ENCODE peak calls at places on chromosomes 16 and 17, in ten cellular contexts. T, Z, I, W, P, A, E, U, V and F are unnamed samples.

GRCh38 chr17:3796110-3796821 is 4.7 kb downstream of the ITGAE start:
- DNase-seq in Z (no peak), W (no peak), V (no peak), A (no peak), T (no peak), E (no peak), I (no peak), U (no peak), P (peak), F (no peak)

GRCh38 chr16:26642047-26642664 is 424.6 kb upstream of the C16orf82 start:
- DNase-seq in E (no peak), W (no peak), T (no peak), A (no peak), U (no peak), Z (no peak), I (no peak), V (no peak), P (no peak), F (no peak)

GRCh38 chr16:63787014-63787413 is 1334.8 kb downstream of the CDH11 start:
- DNase-seq in V (no peak), E (no peak), Z (no peak), A (no peak), T (no peak), I (peak), P (no peak), U (no peak), W (peak), F (no peak)

GRCh38 chr16:35753559-35754390 is 2294.4 kb downstream of the TP53TG3F start:
- DNase-seq in A (no peak), V (no peak), E (no peak), W (no peak), P (no peak), I (no peak), T (no peak), Z (no peak), U (no peak), F (no peak)

GRCh38 chr16:83651871-83652270 is 155.9 kb upstream of the HSBP1 start:
- DNase-seq in Z (no peak), W (no peak), V (no peak), U (no peak), T (peak), A (no peak), P (no peak), I (no peak), E (peak), F (no peak)

GRCh38 chr17:40106760-40107265 is 6.4 kb upstream of the NR1D1 start:
- DNase-seq in T (no peak), A (peak), U (no peak), Z (no peak), W (no peak), I (no peak), E (peak), P (no peak), V (no peak), F (no peak)

GRCh38 chr17:29369831-29370735 is 20.1 kb upstream of the TAOK1 start:
- DNase-seq in V (peak), I (no peak), P (peak), T (peak), U (peak), W (peak), Z (peak), A (peak), E (peak), F (no peak)

GRCh38 chr17:836154-836553 is 54.0 kb downstream of the MRM3 start:
- DNase-seq in V (no peak), E (peak), U (no peak), P (no peak), I (no peak), T (no peak), W (peak), A (no peak), Z (peak), F (no peak)

GRCh38 chr17:78144736-78145641 is 1.2 kb upstream of the C17orf99 start:
- DNase-seq in W (no peak), V (no peak), P (peak), E (no peak), U (no peak), I (no peak), T (no peak), A (peak), Z (no peak), F (peak)

GRCh38 chr16:3283525-3284447 is 495 bp downstream of the ZNF263 start:
- DNase-seq in A (peak), W (peak), E (no peak), T (no peak), U (no peak), I (no peak), V (no peak), P (no peak), Z (no peak), F (no peak)

GRCh38 chr16:23879735-23880373 is 44.1 kb downstream of the PRKCB start:
- DNase-seq in E (no peak), W (no peak), A (no peak), P (no peak), V (no peak), Z (no peak), T (no peak), U (no peak), I (no peak), F (no peak)

GRCh38 chr17:1726626-1727257 is 2.2 kb downstream of the WDR81 start:
- DNase-seq in A (peak), W (no peak), I (no peak), U (no peak), Z (no peak), P (no peak), E (no peak), V (no peak), T (no peak), F (no peak)

GRCh38 chr16:50858877-50859627 is 117.2 kb downstream of the CYLD start:
- DNase-seq in V (no peak), Z (no peak), A (no peak), P (no peak), E (no peak), U (no peak), T (no peak), W (no peak), I (no peak), F (no peak)

GRCh38 chr16:81779540-81780320 is 639 bp downstream of the PLCG2 start:
- DNase-seq in U (no peak), P (peak), W (no peak), E (no peak), I (no peak), Z (no peak), A (no peak), T (no peak), V (peak), F (peak)

GRCh38 chr16:29674188-29674587 is 4.8 kb upstream of the QPRT start:
- DNase-seq in E (no peak), P (no peak), T (no peak), I (no peak), V (no peak), Z (no peak), U (no peak), W (no peak), A (peak), F (peak)

GRCh38 chr17:40551091-40551873 is 14.0 kb downstream of the CCR7 start:
- DNase-seq in E (peak), A (peak), V (peak), P (peak), I (no peak), T (no peak), U (no peak), W (peak), Z (peak), F (peak)

GRCh38 chr16:71172808-71173207 is 57.7 kb downstream of the HYDIN start:
- DNase-seq in W (no peak), A (no peak), T (no peak), I (no peak), Z (no peak), V (no peak), E (no peak), U (no peak), P (no peak), F (no peak)

GRCh38 chr16:65510850-65511249 is 389.0 kb upstream of the CDH11 start:
- DNase-seq in A (no peak), T (no peak), V (no peak), W (peak), E (no peak), P (no peak), I (no peak), Z (no peak), U (no peak), F (no peak)

GRCh38 chr17:39194985-39195524 is 2.4 kb downstream of the CACNB1 start:
- DNase-seq in T (no peak), U (no peak), W (no peak), P (no peak), E (no peak), Z (no peak), V (no peak), I (no peak), A (no peak), F (no peak)

GRCh38 chr16:57630931-57631845 is 2.8 kb downstream of the ADGRG1 start:
- DNase-seq in U (no peak), T (no peak), I (no peak), E (no peak), W (no peak), V (no peak), A (no peak), Z (no peak), P (no peak), F (no peak)

GRCh38 chr16:57630402-57630787 is 2.0 kb downstream of the ADGRG1 start:
- DNase-seq in I (no peak), A (no peak), V (no peak), Z (no peak), U (no peak), T (no peak), W (no peak), E (no peak), P (no peak), F (no peak)

GRCh38 chr16:57628008-57628781 is at the start of gene ADGRG1:
- DNase-seq in P (peak), A (peak), U (peak), E (peak), W (peak), I (peak), V (peak), Z (peak), T (no peak), F (no peak)

GRCh38 chr16:57628782-57629181 is 352 bp downstream of the ADGRG1 start:
- DNase-seq in A (no peak), I (no peak), T (no peak), Z (no peak), E (no peak), W (no peak), U (no peak), V (no peak), P (no peak), F (no peak)

GRCh38 chr16:57629516-57630401 is 1.3 kb downstream of the ADGRG1 start:
- DNase-seq in W (no peak), A (no peak), T (no peak), I (no peak), V (no peak), Z (no peak), P (no peak), E (no peak), U (no peak), F (no peak)
- H3K4me3 ChIP-seq in W (no peak), A (peak), T (no peak), I (no peak), V (peak), Z (no peak), P (peak), E (no peak), U (no peak), F (peak)

GRCh38 chr17:32319548-32319905 is 22.4 kb downstream of the C17orf75 start:
- DNase-seq in V (peak), E (peak), I (no peak), Z (no peak), W (peak), P (peak), U (peak), T (peak), A (peak), F (peak)
- H3K4me3 ChIP-seq in V (no peak), E (no peak), I (no peak), Z (no peak), W (no peak), P (peak), U (no peak), T (no peak), A (no peak), F (peak)

DNA sequence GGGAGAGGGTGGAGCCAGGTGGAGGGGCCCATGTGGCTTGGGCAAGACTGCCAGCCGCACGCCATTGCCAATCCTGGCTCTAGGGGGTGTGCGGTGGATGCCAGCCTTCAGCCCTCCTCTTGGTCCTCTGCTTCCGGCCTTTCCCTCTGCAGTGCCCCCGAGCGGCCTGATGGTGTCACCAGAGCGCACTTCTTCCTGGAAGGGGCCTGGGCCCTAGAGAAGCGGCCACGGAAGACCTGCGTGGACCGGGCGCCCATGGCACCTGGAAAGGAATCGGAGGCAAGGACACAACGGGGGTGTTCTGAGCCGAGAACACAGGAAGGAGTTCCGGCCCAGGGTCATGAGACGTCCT is 93.0 kb downstream of the IRX3 start:
- DNase-seq in E (peak), P (peak), U (peak), V (peak), W (peak), I (peak), Z (peak), T (peak), A (peak), F (peak)
- H3K4me3 ChIP-seq in E (no peak), P (peak), U (peak), V (no peak), W (peak), I (peak), Z (no peak), T (no peak), A (no peak), F (peak)

GRCh38 chr17:50271173-50271750 is 3.0 kb upstream of the TMEM92 start:
- DNase-seq in V (no peak), P (no peak), T (no peak), Z (no peak), I (no peak), W (no peak), U (no peak), A (no peak), E (no peak), F (no peak)
- H3K4me3 ChIP-seq in V (no peak), P (no peak), T (no peak), Z (peak), I (no peak), W (no peak), U (no peak), A (no peak), E (no peak), F (no peak)

GRCh38 chr17:80712610-80713009 is 168.0 kb downstream of the RPTOR start:
- DNase-seq in U (no peak), E (no peak), W (no peak), I (no peak), Z (no peak), P (no peak), V (no peak), T (no peak), A (no peak), F (no peak)

GRCh38 chr17:80710716-80711115 is 166.1 kb downstream of the RPTOR start:
- DNase-seq in Z (no peak), W (no peak), V (no peak), I (no peak), P (no peak), T (peak), A (no peak), E (no peak), U (no peak), F (no peak)

GRCh38 chr17:80708497-80708896 is 163.9 kb downstream of the RPTOR start:
- DNase-seq in A (no peak), W (no peak), I (no peak), T (no peak), Z (no peak), E (no peak), V (no peak), U (no peak), P (no peak), F (no peak)

GRCh38 chr17:80709090-80709695 is 164.6 kb downstream of the RPTOR start:
- DNase-seq in A (no peak), I (no peak), U (no peak), V (no peak), T (no peak), E (no peak), Z (no peak), W (no peak), P (no peak), F (no peak)

DNA sequence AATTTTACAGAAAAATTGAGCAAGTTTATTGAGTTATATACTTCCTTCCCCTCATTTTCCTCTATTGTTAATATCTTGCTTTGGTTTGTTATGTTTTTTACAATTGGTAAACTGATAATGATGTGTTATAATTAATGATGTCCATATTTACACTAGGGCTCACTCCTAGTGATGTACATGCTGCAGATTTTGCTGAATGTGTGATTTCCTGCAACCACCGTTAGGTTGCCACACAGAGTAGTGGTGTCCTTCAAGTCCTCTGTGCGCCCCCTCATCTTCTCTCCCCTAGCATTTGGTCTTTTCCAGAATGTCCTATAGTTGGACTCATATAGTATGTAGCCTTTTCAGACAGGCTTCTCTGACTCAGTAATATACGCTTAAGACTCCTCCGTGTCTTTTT is 167.5 kb downstream of the RPTOR start:
- DNase-seq in U (no peak), I (no peak), V (no peak), T (no peak), A (no peak), P (no peak), W (no peak), E (no peak), Z (no peak), F (no peak)
- H3K4me3 ChIP-seq in U (no peak), I (no peak), V (no peak), T (no peak), A (no peak), P (no peak), W (no peak), E (no peak), Z (no peak), F (no peak)

GRCh38 chr16:69190046-69190588 is 3.2 kb downstream of the SNTB2 start:
- DNase-seq in U (no peak), T (no peak), V (no peak), W (no peak), P (no peak), A (no peak), Z (no peak), I (no peak), E (no peak), F (no peak)
- H3K4me3 ChIP-seq in U (no peak), T (no peak), V (no peak), W (no peak), P (peak), A (no peak), Z (no peak), I (no peak), E (no peak), F (no peak)